ENCODE peak calls at places on chromosome 12, in six cellular contexts. Z is endodermal cell, R is body of pancreas, E is heart right ventricle, G is PC-3, A is kidney. K is an unnamed sample.
A peak's percentile ranks its signal among the peaks of the same experiment; 100 is the strongest.

GRCh38 chr12:92208613-92209121 is 63.0 kb upstream of the BTG1 start:
- DNase-seq in Z (no peak), G (peak; percentile 70), A (no peak), E (peak; percentile 16), R (no peak), K (no peak)

GRCh38 chr12:117105902-117106301 is 6.7 kb upstream of the TESC start:
- DNase-seq in R (no peak), G (peak; percentile 87), Z (no peak), A (no peak), E (no peak), K (no peak)

GRCh38 chr12:106179086-106179485 is 40.3 kb upstream of the NUAK1 start:
- DNase-seq in A (no peak), Z (peak; percentile 24), E (peak; percentile 44), R (peak; percentile 38), G (no peak), K (no peak)

GRCh38 chr12:92927055-92927435 is 2.0 kb downstream of the EEA1 start:
- DNase-seq in E (peak; percentile 26), A (no peak), G (peak; percentile 56), Z (peak; percentile 61), R (peak; percentile 4), K (no peak)

GRCh38 chr12:5773550-5773949 is 171.5 kb downstream of the ANO2 start:
- DNase-seq in G (no peak), R (no peak), E (no peak), A (no peak), Z (peak; percentile 70), K (no peak)

GRCh38 chr12:47207829-47208248 is 128.1 kb upstream of the AMIGO2 start:
- DNase-seq in R (no peak), G (no peak), A (no peak), E (no peak), Z (no peak), K (no peak)

GRCh38 chr12:60947533-60947932 is 1312.7 kb upstream of the USP15 start:
- DNase-seq in Z (no peak), E (no peak), G (no peak), R (no peak), A (no peak), K (no peak)

GRCh38 chr12:45379261-45379660 is 163.4 kb downstream of the ANO6 start:
- DNase-seq in R (no peak), A (no peak), G (peak; percentile 96), E (no peak), Z (no peak), K (no peak)

GRCh38 chr12:24415934-24416333 is 466.5 kb upstream of the SOX5 start:
- DNase-seq in Z (peak; percentile 67), A (no peak), G (no peak), R (no peak), E (no peak), K (no peak)

GRCh38 chr12:98532687-98533304 is 17.4 kb downstream of the TMPO start:
- DNase-seq in E (no peak), R (peak; percentile 30), G (peak; percentile 89), Z (peak; percentile 67), A (no peak), K (no peak)

GRCh38 chr12:29616664-29617409 is 119.4 kb upstream of the OVCH1 start:
- DNase-seq in G (peak; percentile 87), A (no peak), R (no peak), E (no peak), Z (no peak), K (no peak)

GRCh38 chr12:1056390-1056789 is 65.4 kb downstream of the ERC1 start:
- DNase-seq in Z (peak; percentile 68), E (no peak), R (no peak), A (no peak), G (no peak), K (no peak)

GRCh38 chr12:2384029-2384386 is 331.2 kb downstream of the CACNA1C start:
- DNase-seq in Z (no peak), E (no peak), R (no peak), G (peak; percentile 6), A (no peak), K (no peak)

GRCh38 chr12:30806989-30807694 is 52.4 kb upstream of the CAPRIN2 start:
- DNase-seq in G (peak; percentile 80), R (peak; percentile 67), E (peak; percentile 52), Z (peak; percentile 81), A (no peak), K (no peak)

GRCh38 chr12:119208626-119209061 is 29.9 kb downstream of the HSPB8 start:
- DNase-seq in G (peak; percentile 4), E (peak; percentile 90), Z (peak; percentile 82), A (no peak), R (peak; percentile 28), K (peak; percentile 59)

GRCh38 chr12:9699898-9700605 is 30.5 kb downstream of the CLEC2D start:
- DNase-seq in E (no peak), A (no peak), G (no peak), Z (no peak), R (no peak), K (no peak)

GRCh38 chr12:9702239-9702638 is 30.7 kb downstream of the CLECL1 start:
- DNase-seq in R (no peak), A (no peak), E (no peak), Z (no peak), G (no peak), K (no peak)

GRCh38 chr12:9699269-9699897 is 29.9 kb downstream of the CLEC2D start:
- DNase-seq in Z (no peak), A (no peak), G (no peak), E (no peak), R (no peak), K (no peak)

GRCh38 chr12:9700606-9700956 is 31.1 kb downstream of the CLEC2D start:
- DNase-seq in G (no peak), A (no peak), Z (no peak), E (no peak), R (no peak), K (no peak)

DNA sequence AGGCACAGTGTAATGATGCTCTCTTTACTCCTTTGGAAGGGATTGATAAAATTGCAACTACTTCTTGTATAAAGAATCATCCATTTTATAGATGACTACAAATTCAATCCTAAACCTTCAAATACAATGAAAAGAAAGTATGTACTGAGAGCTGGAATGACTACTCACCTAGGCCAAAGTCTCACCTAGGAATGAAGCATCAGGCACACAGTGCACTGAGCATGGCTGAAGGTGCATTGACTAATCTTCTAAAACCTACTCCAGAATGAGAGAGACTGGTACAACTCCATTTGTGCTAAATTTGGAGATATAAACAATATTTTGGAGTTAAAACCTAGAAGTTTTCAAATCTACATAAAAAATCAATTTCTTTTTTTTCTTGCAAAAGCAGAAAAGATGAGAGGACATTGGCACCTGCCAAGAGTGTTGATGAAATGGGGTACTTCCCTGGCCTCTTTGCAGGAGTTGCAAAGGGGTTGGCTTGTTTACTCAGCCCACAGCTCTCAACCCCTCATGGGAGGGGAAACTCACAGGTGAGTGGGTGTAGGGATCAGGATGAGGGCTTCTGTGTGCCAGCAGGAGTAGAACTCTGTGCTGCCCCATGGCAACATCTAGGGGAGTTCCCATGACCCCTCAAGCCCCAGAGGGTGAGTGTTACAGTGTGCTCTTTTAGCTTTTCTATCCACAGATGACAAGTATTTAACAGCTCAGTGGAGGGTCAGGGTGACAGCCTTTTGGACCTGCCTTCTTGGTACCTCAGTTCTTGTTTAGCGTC is 31.3 kb downstream of the CLECL1 start:
- DNase-seq in E (no peak), A (no peak), G (no peak), Z (no peak), R (no peak), K (no peak)
- H3K4me3 ChIP-seq in E (no peak overlapping the region), A (no peak overlapping the region), G (no peak overlapping the region), Z (no peak overlapping the region), R (no peak overlapping the region), K (no peak overlapping the region)

GRCh38 chr12:10705655-10706054 is 17.5 kb downstream of the YBX3 start:
- DNase-seq in E (no peak), A (no peak), G (no peak), R (no peak), Z (no peak), K (no peak)
- TF ChIP-seq CTCF in E (no peak), A (no peak), G (no peak), R (no peak), Z (no peak), K (no peak)

GRCh38 chr12:111368684-111369495 is at the start of gene PHETA1:
- DNase-seq in E (peak; percentile 96), G (peak; percentile 88), A (peak; percentile 98), R (peak; percentile 96), Z (peak; percentile 98), K (peak; percentile 96)

GRCh38 chr12:111366583-111366982 is 2.3 kb downstream of the PHETA1 start:
- DNase-seq in Z (no peak), G (no peak), R (no peak), A (no peak), E (no peak), K (no peak)

GRCh38 chr12:111367661-111368221 is 1.2 kb downstream of the PHETA1 start:
- DNase-seq in A (no peak), E (no peak), Z (no peak), R (peak; percentile 89), G (peak; percentile 9), K (no peak)

GRCh38 chr12:111368291-111368683 is 608 bp downstream of the PHETA1 start:
- DNase-seq in G (no peak), E (peak; percentile 17), A (peak; percentile 81), R (peak; percentile 34), Z (peak; percentile 72), K (no peak)

DNA sequence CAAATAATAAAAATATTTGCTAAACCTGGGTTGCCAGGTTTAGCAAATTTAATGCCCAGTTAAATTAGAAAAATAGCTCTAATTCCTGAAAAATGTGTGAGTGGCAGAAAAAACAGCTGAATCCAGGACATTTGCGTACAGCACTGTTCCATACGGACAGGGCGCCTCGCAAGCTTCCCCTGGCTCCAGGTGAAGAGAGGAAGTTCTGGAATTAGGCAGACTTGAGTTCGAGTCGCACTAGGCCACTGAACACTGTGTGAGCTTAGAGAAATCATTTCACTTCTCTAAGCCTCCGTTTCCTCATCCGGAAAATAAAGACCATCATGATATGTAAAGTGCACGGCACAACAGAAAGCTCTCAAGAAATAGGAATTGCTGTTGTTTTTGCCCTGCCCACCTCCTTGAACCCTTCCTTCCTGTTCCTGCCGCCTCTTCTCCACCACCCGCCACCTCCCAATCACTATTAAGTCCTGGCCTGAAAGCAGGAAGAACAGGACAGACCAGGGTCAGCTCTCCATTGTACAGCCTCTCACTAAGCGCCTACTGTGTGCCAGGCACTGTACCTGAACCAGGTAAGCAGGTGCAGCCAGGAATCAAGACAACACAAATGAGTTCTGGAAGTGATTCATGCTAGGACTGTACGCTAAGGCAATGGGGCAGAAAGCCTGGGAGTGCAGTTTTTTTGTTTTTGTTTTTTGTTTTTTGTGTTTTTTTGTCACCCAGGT is 763 bp upstream of the PHETA1 start:
- DNase-seq in R (no peak), A (no peak), G (peak; percentile 20), E (no peak), Z (no peak), K (no peak)
- H3K4me1 ChIP-seq in R (peaks cover 45% of the 10 kb centered on the region), A (peaks cover 16% of the 10 kb centered on the region), G (peaks cover 12% of the 10 kb centered on the region), E (peaks cover 39% of the 10 kb centered on the region), Z (no peaks in the 10 kb centered on the region), K (peaks cover 28% of the 10 kb centered on the region)

DNA sequence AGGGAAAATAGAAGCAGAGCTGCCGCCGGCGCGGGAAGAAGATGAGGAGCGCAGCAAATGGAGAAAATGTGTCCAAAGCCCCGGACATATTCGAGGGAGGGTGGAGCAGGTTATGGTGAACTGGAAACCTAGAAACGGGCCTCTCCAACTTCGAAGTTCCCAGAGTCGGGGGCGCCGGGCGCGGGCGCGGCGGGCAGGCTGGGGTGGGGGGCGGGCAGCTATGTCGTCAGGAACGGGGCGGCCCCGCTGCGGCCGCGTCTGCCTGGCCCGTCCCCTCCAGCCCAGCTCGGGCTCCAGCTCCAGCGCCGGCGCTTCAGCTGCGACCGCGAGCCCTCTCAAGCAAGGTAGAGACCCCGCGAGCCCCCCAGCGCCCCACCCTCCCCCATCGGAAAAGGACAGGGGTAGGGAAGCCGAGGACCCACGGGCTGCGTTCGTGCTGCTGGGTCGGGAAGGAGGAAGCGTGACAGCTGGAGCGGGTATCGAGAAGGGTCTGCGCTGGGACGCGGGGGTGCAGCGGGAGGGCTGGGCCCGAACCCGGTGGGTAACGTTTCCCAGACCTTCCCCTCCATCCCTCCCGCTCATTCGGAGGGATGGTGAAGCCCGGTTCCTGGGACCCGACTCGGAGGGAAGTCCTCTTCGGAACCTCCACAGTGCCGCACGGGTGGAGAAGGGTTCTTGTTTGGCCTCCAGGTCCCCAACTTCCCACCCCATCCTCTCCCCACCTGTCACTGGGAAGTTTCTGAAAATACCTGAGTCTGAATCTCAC is 1.0 kb downstream of the DGKA start:
- DNase-seq in G (no peak), E (peak; percentile 54), R (peak; percentile 56), Z (peak; percentile 88), A (peak; percentile 87), K (peak; percentile 74)
- H3K4me3 ChIP-seq in G (peak overlapping the region; percentile 82), E (peak overlapping the region; percentile 71), R (peak overlapping the region; percentile 68), Z (peak overlapping the region; percentile 84), A (peak overlapping the region; percentile 62), K (peak overlapping the region; percentile 75)